ENCODE peak calls at places on chromosomes 6 and 20, in five cellular contexts. One of them, this sample, is unnamed.

GRCh38 chr20:10596726-10597125 is 77.1 kb downstream of the JAG1 start:
- DNase-seq in H7: no peak
- DNase-seq in GM23338: no peak
- DNase-seq in astrocyte of the spinal cord: peak
- DNase-seq in AG04449: peak
- DNase-seq in this sample: peak

GRCh38 chr6:169725270-169726048 is 1.2 kb upstream of the PHF10 start:
- DNase-seq in GM23338: peak
- DNase-seq in H7: peak
- DNase-seq in astrocyte of the spinal cord: peak
- DNase-seq in AG04449: no peak
- DNase-seq in this sample: peak

GRCh38 chr6:108160009-108160408 is 5.8 kb upstream of the NR2E1 start:
- DNase-seq in astrocyte of the spinal cord: no peak
- DNase-seq in GM23338: peak
- DNase-seq in H7: peak
- DNase-seq in AG04449: no peak
- DNase-seq in this sample: no peak

GRCh38 chr6:47145212-47145611 is 103.1 kb upstream of the ADGRF1 start:
- DNase-seq in GM23338: no peak
- DNase-seq in AG04449: no peak
- DNase-seq in astrocyte of the spinal cord: no peak
- DNase-seq in H7: no peak
- DNase-seq in this sample: no peak

GRCh38 chr6:44216677-44217331 is at the start of gene MYMX:
- DNase-seq in GM23338: peak
- DNase-seq in H7: peak
- DNase-seq in astrocyte of the spinal cord: no peak
- DNase-seq in AG04449: no peak
- DNase-seq in this sample: no peak

GRCh38 chr20:32804817-32805216 is 14.9 kb upstream of the MAPRE1 start:
- DNase-seq in GM23338: no peak
- DNase-seq in H7: no peak
- DNase-seq in astrocyte of the spinal cord: no peak
- DNase-seq in AG04449: no peak
- DNase-seq in this sample: no peak

GRCh38 chr6:55175078-55175777 is 913 bp downstream of the HCRTR2 start:
- DNase-seq in GM23338: peak
- DNase-seq in H7: no peak
- DNase-seq in astrocyte of the spinal cord: no peak
- DNase-seq in AG04449: no peak
- DNase-seq in this sample: no peak

GRCh38 chr6:6886160-6886885 is 221.4 kb upstream of the RREB1 start:
- DNase-seq in AG04449: no peak
- DNase-seq in GM23338: no peak
- DNase-seq in H7: peak
- DNase-seq in astrocyte of the spinal cord: no peak
- DNase-seq in this sample: no peak

GRCh38 chr6:12504325-12504966 is 212.1 kb upstream of the PHACTR1 start:
- DNase-seq in H7: peak
- DNase-seq in astrocyte of the spinal cord: no peak
- DNase-seq in GM23338: peak
- DNase-seq in AG04449: no peak
- DNase-seq in this sample: no peak

GRCh38 chr6:129047834-129048233 is 164.9 kb downstream of the LAMA2 start:
- DNase-seq in GM23338: no peak
- DNase-seq in astrocyte of the spinal cord: no peak
- DNase-seq in H7: no peak
- DNase-seq in AG04449: no peak
- DNase-seq in this sample: no peak

GRCh38 chr6:96236471-96236870 is 220.7 kb downstream of the FUT9 start:
- DNase-seq in AG04449: no peak
- DNase-seq in astrocyte of the spinal cord: peak
- DNase-seq in H7: no peak
- DNase-seq in GM23338: no peak
- DNase-seq in this sample: no peak

GRCh38 chr6:21856844-21857243 is 263.3 kb downstream of the SOX4 start:
- DNase-seq in H7: no peak
- DNase-seq in GM23338: no peak
- DNase-seq in astrocyte of the spinal cord: peak
- DNase-seq in AG04449: no peak
- DNase-seq in this sample: no peak

GRCh38 chr6:106056738-106057390 is 29.3 kb upstream of the PRDM1 start:
- DNase-seq in AG04449: no peak
- DNase-seq in H7: no peak
- DNase-seq in astrocyte of the spinal cord: no peak
- DNase-seq in GM23338: no peak
- DNase-seq in this sample: no peak

GRCh38 chr6:156700440-156701057 is 76.6 kb upstream of the ARID1B start:
- DNase-seq in GM23338: no peak
- DNase-seq in astrocyte of the spinal cord: peak
- DNase-seq in AG04449: no peak
- DNase-seq in H7: no peak
- DNase-seq in this sample: no peak

GRCh38 chr20:62554898-62555641 is 79.3 kb upstream of the GATA5 start:
- DNase-seq in H7: peak
- DNase-seq in GM23338: no peak
- DNase-seq in astrocyte of the spinal cord: no peak
- DNase-seq in AG04449: no peak
- DNase-seq in this sample: no peak

GRCh38 chr20:19937651-19938420 is 79.3 kb upstream of the NAA20 start:
- DNase-seq in AG04449: no peak
- DNase-seq in GM23338: no peak
- DNase-seq in astrocyte of the spinal cord: no peak
- DNase-seq in H7: no peak
- DNase-seq in this sample: no peak

GRCh38 chr6:73739097-73739496 is 43.1 kb downstream of the CD109 start:
- DNase-seq in GM23338: peak
- DNase-seq in H7: peak
- DNase-seq in AG04449: no peak
- DNase-seq in astrocyte of the spinal cord: peak
- DNase-seq in this sample: peak

GRCh38 chr6:124132256-124132655 is 328.6 kb downstream of the NKAIN2 start:
- DNase-seq in AG04449: no peak
- DNase-seq in astrocyte of the spinal cord: peak
- DNase-seq in GM23338: no peak
- DNase-seq in H7: no peak
- DNase-seq in this sample: peak

GRCh38 chr6:126625019-126625418 is 285.1 kb downstream of the CENPW start:
- DNase-seq in H7: peak
- DNase-seq in AG04449: no peak
- DNase-seq in GM23338: peak
- DNase-seq in astrocyte of the spinal cord: peak
- DNase-seq in this sample: peak

GRCh38 chr20:62961310-62961783 is 8.8 kb downstream of the SLC17A9 start:
- DNase-seq in astrocyte of the spinal cord: no peak
- DNase-seq in GM23338: no peak
- DNase-seq in AG04449: no peak
- DNase-seq in H7: peak
- DNase-seq in this sample: no peak

GRCh38 chr6:148414836-148415235 is 72.2 kb downstream of the SASH1 start:
- DNase-seq in H7: no peak
- DNase-seq in AG04449: peak
- DNase-seq in astrocyte of the spinal cord: peak
- DNase-seq in GM23338: no peak
- DNase-seq in this sample: peak

GRCh38 chr20:38728237-38728761 is 4.0 kb downstream of the SLC32A1 start:
- DNase-seq in H7: peak
- DNase-seq in astrocyte of the spinal cord: no peak
- DNase-seq in GM23338: peak
- DNase-seq in AG04449: no peak
- DNase-seq in this sample: no peak

GRCh38 chr20:38730167-38730988 is 6.1 kb downstream of the SLC32A1 start:
- DNase-seq in astrocyte of the spinal cord: no peak
- DNase-seq in AG04449: no peak
- DNase-seq in H7: peak
- DNase-seq in GM23338: peak
- DNase-seq in this sample: no peak

GRCh38 chr20:38730989-38731737 is 6.9 kb downstream of the SLC32A1 start:
- DNase-seq in GM23338: peak
- DNase-seq in H7: peak
- DNase-seq in AG04449: no peak
- DNase-seq in astrocyte of the spinal cord: peak
- DNase-seq in this sample: no peak

GRCh38 chr20:38728911-38729642 is 4.8 kb downstream of the SLC32A1 start:
- DNase-seq in AG04449: no peak
- DNase-seq in astrocyte of the spinal cord: no peak
- DNase-seq in H7: peak
- DNase-seq in GM23338: peak
- DNase-seq in this sample: no peak

DNA sequence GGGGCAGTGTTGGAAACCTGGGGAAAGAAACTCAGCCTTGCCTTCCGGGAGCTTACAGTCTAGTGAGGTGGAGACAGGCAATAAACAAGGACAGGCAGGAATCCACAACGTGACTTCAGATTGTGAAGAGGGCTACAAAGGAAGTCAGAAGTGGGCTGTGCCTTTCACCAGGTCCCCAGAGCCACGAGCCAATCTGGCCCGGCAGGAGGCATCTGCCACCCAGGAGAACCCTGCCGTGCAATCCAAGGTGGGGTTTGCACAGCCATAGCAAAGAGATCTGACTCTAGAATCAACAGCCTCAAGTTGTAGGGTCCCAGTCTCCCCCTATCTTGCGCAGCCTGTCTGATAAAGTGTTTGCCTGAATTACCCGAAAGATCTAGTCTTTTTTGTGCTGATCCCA is 5.5 kb downstream of the SLC32A1 start:
- DNase-seq in GM23338: no peak
- DNase-seq in AG04449: no peak
- DNase-seq in astrocyte of the spinal cord: no peak
- DNase-seq in H7: no peak
- DNase-seq in this sample: no peak
- H3K4me3 ChIP-seq in GM23338: peak
- H3K4me3 ChIP-seq in AG04449: no peak
- H3K4me3 ChIP-seq in astrocyte of the spinal cord: no peak
- H3K4me3 ChIP-seq in H7: no peak
- H3K4me3 ChIP-seq in this sample: no peak

GRCh38 chr6:138246650-138247440 is 28.6 kb upstream of the PBOV1 start:
- DNase-seq in astrocyte of the spinal cord: no peak
- DNase-seq in GM23338: no peak
- DNase-seq in H7: no peak
- DNase-seq in AG04449: no peak
- DNase-seq in this sample: peak

GRCh38 chr6:138248878-138249277 is 30.6 kb upstream of the PBOV1 start:
- DNase-seq in AG04449: no peak
- DNase-seq in H7: no peak
- DNase-seq in GM23338: no peak
- DNase-seq in astrocyte of the spinal cord: no peak
- DNase-seq in this sample: no peak

GRCh38 chr6:138248011-138248410 is 29.7 kb upstream of the PBOV1 start:
- DNase-seq in astrocyte of the spinal cord: no peak
- DNase-seq in AG04449: no peak
- DNase-seq in GM23338: no peak
- DNase-seq in H7: no peak
- DNase-seq in this sample: no peak

GRCh38 chr6:138242987-138243592 is 24.8 kb upstream of the PBOV1 start:
- DNase-seq in H7: no peak
- DNase-seq in AG04449: no peak
- DNase-seq in GM23338: no peak
- DNase-seq in astrocyte of the spinal cord: no peak
- DNase-seq in this sample: no peak

GRCh38 chr6:138245751-138246150 is 27.5 kb upstream of the PBOV1 start:
- DNase-seq in GM23338: no peak
- DNase-seq in astrocyte of the spinal cord: peak
- DNase-seq in H7: no peak
- DNase-seq in AG04449: no peak
- DNase-seq in this sample: peak
- H3K4me3 ChIP-seq in GM23338: no peak
- H3K4me3 ChIP-seq in astrocyte of the spinal cord: no peak
- H3K4me3 ChIP-seq in H7: no peak
- H3K4me3 ChIP-seq in AG04449: no peak
- H3K4me3 ChIP-seq in this sample: no peak

DNA sequence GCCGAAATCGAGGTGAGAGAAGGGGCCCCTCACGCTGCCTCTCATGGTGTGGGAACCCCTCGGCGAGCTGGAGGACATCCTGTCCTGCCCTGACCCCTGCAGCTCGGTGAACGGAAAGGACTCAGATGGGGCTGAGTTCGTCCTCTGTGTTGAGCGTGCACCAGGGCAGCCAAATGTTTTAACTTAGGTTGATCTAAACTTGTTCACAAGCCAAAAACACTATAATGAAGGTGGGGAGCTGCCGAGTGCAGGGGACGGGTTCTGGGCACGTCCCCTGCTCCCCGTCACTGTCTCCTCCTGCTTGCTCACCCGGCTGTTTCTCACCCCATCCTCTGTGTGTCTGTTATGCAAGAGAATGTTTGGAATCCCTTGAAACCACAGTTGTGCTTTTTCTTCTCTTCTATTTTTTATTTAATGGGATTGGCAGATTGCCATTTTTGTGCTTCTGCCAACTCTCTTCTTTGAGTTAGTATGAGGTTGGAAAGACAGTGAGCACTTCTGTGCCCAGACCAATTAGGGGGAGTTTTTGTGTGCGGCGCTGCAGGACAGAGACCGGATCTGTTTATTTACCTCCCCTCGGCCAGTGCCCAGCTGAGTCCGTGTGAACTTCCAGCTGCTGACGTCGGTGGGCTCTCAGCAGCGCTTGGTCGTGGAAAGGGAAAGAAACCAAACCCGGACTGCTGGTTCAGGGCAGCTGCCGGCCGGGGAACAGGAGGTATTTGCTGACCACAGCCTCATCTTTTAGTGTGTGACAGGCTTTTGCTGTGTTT is 158.1 kb downstream of the DTNBP1 start:
- DNase-seq in AG04449: peak
- DNase-seq in GM23338: no peak
- DNase-seq in H7: no peak
- DNase-seq in astrocyte of the spinal cord: peak
- DNase-seq in this sample: peak
- H3K4me3 ChIP-seq in AG04449: peak
- H3K4me3 ChIP-seq in GM23338: no peak
- H3K4me3 ChIP-seq in H7: no peak
- H3K4me3 ChIP-seq in astrocyte of the spinal cord: no peak
- H3K4me3 ChIP-seq in this sample: peak

DNA sequence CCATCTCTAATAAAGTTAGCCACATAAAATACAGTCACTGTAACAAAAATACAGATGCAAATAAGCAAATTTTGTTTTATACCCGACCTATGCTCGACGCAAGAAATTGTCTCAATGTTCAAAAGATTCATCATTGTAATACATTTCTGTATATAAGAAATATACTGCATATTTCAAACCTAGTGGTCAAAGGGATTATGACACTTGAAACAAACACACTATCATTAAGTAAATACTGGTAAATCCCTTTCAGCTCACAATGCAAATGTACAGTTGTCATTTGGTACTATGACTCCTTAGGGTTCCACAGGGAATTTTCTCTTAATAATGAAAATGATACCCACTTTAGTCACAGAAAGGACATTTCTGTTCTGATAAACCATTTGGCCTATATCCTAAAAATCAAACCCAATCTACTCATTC is 2.2 kb downstream of the HIVEP2 start:
- DNase-seq in GM23338: no peak
- DNase-seq in AG04449: no peak
- DNase-seq in astrocyte of the spinal cord: peak
- DNase-seq in H7: no peak
- DNase-seq in this sample: no peak
- H3K4me3 ChIP-seq in GM23338: peak
- H3K4me3 ChIP-seq in AG04449: no peak
- H3K4me3 ChIP-seq in astrocyte of the spinal cord: no peak
- H3K4me3 ChIP-seq in H7: no peak
- H3K4me3 ChIP-seq in this sample: no peak